ENCODE peak calls at places on chromosomes 3 and 15, in five cellular contexts. F is CD8-positive, alpha-beta T cell; J is stomach; Z is cardiac muscle cell; Y is head of caudate nucleus. U is an unnamed sample.
A peak's percentile ranks its signal among the peaks of the same experiment; 100 is the strongest.

GRCh38 chr3:66253790-66254620 is 33.2 kb downstream of the SLC25A26 start:
- DNase-seq in Z (peak; percentile 24), J (no peak), F (no peak), Y (no peak), U (peak; percentile 21)

GRCh38 chr3:24160424-24160823 is 215.3 kb downstream of the NR1D2 start:
- DNase-seq in F (no peak), Y (no peak), Z (peak; percentile 67), J (no peak), U (peak; percentile 58)

GRCh38 chr3:69805491-69805890 is 66.2 kb downstream of the MITF start:
- DNase-seq in F (no peak), Y (no peak), Z (no peak), J (no peak), U (no peak)

GRCh38 chr15:78540955-78541743 is 905 bp downstream of the PSMA4 start:
- DNase-seq in Y (no peak), F (no peak), J (no peak), Z (no peak), U (peak; percentile 12)

GRCh38 chr3:2154596-2154995 is 55.9 kb downstream of the CNTN4 start:
- DNase-seq in Y (no peak), Z (no peak), F (no peak), J (no peak), U (no peak)

GRCh38 chr15:64749999-64750657 is 25.3 kb downstream of the RBPMS2 start:
- DNase-seq in Y (no peak), F (no peak), J (no peak), Z (peak; percentile 59), U (peak; percentile 74)

GRCh38 chr15:48992545-48992944 is 28.8 kb upstream of the SHC4 start:
- DNase-seq in J (no peak), F (no peak), Y (no peak), Z (no peak), U (no peak)

GRCh38 chr3:143066033-143066432 is 53.5 kb upstream of the CHST2 start:
- DNase-seq in F (no peak), Z (no peak), Y (no peak), J (no peak), U (no peak)

GRCh38 chr3:168843481-168843880 is 747.8 kb upstream of the GOLIM4 start:
- DNase-seq in Y (no peak), Z (no peak), J (no peak), F (no peak), U (no peak)

GRCh38 chr15:42490246-42490742 is 647 bp downstream of the ZNF106 start:
- DNase-seq in Z (no peak), Y (no peak), J (no peak), F (no peak), U (no peak)

GRCh38 chr3:156389151-156389760 is 165.7 kb downstream of the SSR3 start:
- DNase-seq in Y (no peak), Z (no peak), J (no peak), F (no peak), U (no peak)

GRCh38 chr3:126358038-126358815 is 1.0 kb upstream of the KLF15 start:
- DNase-seq in Y (no peak), F (no peak), J (no peak), Z (no peak), U (peak; percentile 51)

GRCh38 chr3:53473422-53473821 is 21.0 kb upstream of the CACNA1D start:
- DNase-seq in Z (no peak), Y (no peak), J (no peak), F (no peak), U (no peak)

GRCh38 chr15:100537326-100537725 is 8.6 kb upstream of the CERS3 start:
- DNase-seq in Z (no peak), F (no peak), Y (no peak), J (no peak), U (no peak)

GRCh38 chr3:119293761-119294401 is at the start of gene ARHGAP31:
- DNase-seq in F (peak; percentile 78), J (peak; percentile 65), Z (peak; percentile 87), Y (peak; percentile 72), U (peak; percentile 62)